ENCODE peak calls at places on chromosomes 7 and 10, in six cellular contexts. R is A549, E is Panc1, U is heart left ventricle, D is suprapubic skin, K is H9. F is an unnamed sample.

GRCh38 chr10:77201135-77202111 is 436.2 kb downstream of the KCNMA1 start:
- DNase-seq in R (no peak), D (no peak), K (no peak), U (no peak), E (no peak), F (no peak)

GRCh38 chr10:61904711-61905445 is 3.4 kb downstream of the ARID5B start:
- DNase-seq in R (peak), E (peak), K (no peak), U (no peak), D (no peak), F (peak)

GRCh38 chr7:47465191-47465590 is 116.7 kb downstream of the TNS3 start:
- DNase-seq in K (no peak), U (peak), E (no peak), R (no peak), D (no peak), F (no peak)

GRCh38 chr10:130834170-130834569 is 477.4 kb downstream of the TCERG1L start:
- DNase-seq in D (no peak), E (no peak), K (no peak), U (no peak), R (no peak), F (no peak)

GRCh38 chr7:1671876-1672451 is 1.9 kb downstream of the ELFN1 start:
- DNase-seq in D (peak), U (no peak), R (no peak), E (no peak), K (peak), F (no peak)

GRCh38 chr10:54800677-54801480 is at the start of gene PCDH15:
- DNase-seq in E (peak), U (peak), R (no peak), D (no peak), K (peak), F (peak)

GRCh38 chr7:100604078-100604975 is 2.2 kb downstream of the PCOLCE start:
- DNase-seq in E (no peak), U (peak), R (peak), D (no peak), K (peak), F (peak)

GRCh38 chr7:30723776-30724175 is 28.2 kb upstream of the INMT start:
- DNase-seq in E (no peak), D (no peak), K (no peak), U (no peak), R (no peak), F (no peak)

DNA sequence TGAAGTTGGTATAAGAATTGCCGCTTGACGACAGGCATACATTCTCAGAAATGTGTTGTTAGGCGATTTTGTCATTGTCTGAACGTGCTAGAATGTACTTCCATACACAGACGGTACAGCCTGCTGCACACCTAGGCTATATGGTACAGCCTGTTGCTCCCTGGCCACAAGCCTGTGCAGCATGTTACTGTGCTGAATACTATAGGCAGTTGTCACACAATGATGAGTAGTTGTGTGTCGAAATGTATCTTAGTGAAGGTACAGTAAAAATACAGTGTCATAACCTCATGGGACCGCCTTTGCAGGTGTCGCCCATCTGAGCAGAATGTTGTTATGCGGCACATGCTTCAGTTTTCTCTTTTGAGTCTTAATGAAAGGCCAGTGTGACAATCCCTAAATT is 66.5 kb downstream of the SHH start:
- DNase-seq in E (no peak), K (no peak), U (no peak), R (no peak), D (no peak), F (no peak)
- H3K27ac ChIP-seq in E (no peak), K (no peak), U (no peak), R (no peak), D (no peak), F (no peak)

GRCh38 chr7:128791121-128791967 is 424 bp upstream of the CCDC136 start:
- DNase-seq in U (peak), R (peak), E (no peak), K (peak), D (peak), F (peak)

GRCh38 chr7:128793184-128793552 is 1.4 kb downstream of the CCDC136 start:
- DNase-seq in E (no peak), U (no peak), D (no peak), K (no peak), R (no peak), F (no peak)

GRCh38 chr7:128790297-128791037 is 1.3 kb upstream of the CCDC136 start:
- DNase-seq in E (no peak), R (no peak), U (no peak), K (peak), D (no peak), F (no peak)

GRCh38 chr7:128792471-128793183 is 859 bp downstream of the CCDC136 start:
- DNase-seq in D (no peak), E (no peak), K (no peak), U (peak), R (no peak), F (no peak)

GRCh38 chr7:128791968-128792319 is at the start of gene CCDC136:
- DNase-seq in D (no peak), U (no peak), K (no peak), R (no peak), E (no peak), F (no peak)
- H3K27ac ChIP-seq in D (no peak), U (peak), K (no peak), R (peak), E (no peak), F (no peak)

DNA sequence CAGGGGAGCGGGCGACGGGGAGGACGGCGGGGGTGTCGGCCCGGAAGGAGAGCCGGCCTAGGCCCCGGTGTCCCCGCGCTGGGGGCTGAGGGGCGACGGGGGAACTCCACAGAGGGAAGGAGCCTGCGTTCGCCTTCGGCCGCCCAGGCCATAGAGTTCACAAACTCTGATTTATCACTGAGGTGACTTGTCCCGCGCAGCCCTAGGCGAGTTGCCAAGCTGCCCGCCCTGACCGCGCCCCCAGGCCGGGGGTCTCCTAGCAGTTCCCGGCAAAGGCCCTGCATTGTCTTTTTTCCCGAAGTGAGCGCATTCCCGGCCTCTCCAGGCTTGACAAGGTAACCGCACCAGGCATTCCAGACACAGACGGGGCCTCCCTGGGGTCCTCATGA is 2.9 kb upstream of the NKX6-2 start:
- DNase-seq in U (no peak), R (no peak), E (no peak), K (no peak), D (no peak), F (no peak)
- H3K27ac ChIP-seq in U (no peak), R (no peak), E (no peak), K (no peak), D (no peak), F (no peak)

DNA sequence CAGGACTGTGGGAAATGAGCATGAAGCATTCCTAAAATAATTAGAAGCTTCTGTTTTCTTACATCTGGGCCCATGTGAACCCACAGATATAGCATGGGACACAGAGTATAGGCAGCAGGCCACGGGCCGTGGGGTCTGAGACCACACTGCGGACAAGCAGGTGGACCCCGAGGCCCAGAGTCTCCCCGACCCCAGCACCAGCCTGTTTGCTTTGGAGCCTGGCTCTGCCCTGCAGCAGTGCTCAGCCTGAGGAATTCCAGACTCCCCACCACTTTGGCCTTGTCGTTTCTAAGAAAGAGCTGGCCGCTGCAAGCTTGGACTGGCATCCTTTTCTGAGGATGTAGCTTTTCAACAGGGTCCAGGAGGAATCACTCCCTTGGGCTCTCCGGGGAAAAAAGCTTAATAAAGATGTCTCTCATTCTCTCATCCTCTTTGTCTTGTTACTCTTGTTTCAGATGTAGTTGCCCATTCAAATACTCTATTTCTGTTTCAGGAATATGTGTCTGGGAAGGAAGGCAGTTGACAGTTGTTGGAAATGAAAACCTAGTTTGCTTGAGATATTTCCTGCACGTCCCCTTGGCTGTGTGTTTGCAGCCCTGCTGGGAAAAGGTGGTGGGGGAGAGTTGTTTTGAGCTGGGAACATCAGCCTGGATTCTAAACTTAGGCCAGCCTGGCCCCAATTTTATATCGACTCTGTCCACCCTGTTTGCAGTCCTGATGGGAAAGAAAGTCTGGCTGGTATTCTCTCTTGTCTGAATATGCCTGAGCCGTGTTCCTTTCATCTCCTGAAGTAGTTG is 178.9 kb downstream of the CCDC3 start:
- DNase-seq in E (no peak), U (no peak), D (no peak), K (no peak), R (no peak), F (no peak)
- H3K27ac ChIP-seq in E (no peak), U (no peak), D (no peak), K (no peak), R (no peak), F (no peak)